ENCODE peak calls at places on chromosomes 3 and 15, in five cellular contexts. J, N, X, W and C are unnamed samples.
A peak's percentile ranks its signal among the peaks of the same experiment; 100 is the strongest.

GRCh38 chr15:87604857-87605446 is 651.6 kb downstream of the NTRK3 start:
- DNase-seq in N (peak; percentile 53), W (no peak), J (no peak), X (no peak), C (peak; percentile 26)

GRCh38 chr3:98240133-98240532 is 23.9 kb upstream of the OR5H6 start:
- DNase-seq in N (no peak), X (no peak), W (no peak), J (no peak), C (no peak)

GRCh38 chr15:75156306-75157215 is 45.1 kb upstream of the C15orf39 start:
- DNase-seq in J (no peak), X (no peak), N (peak; percentile 59), W (peak; percentile 61), C (no peak)

GRCh38 chr3:127078626-127079025 is 95.7 kb downstream of the PLXNA1 start:
- DNase-seq in X (no peak), N (no peak), W (no peak), J (no peak), C (no peak)

GRCh38 chr3:40237892-40238571 is 71.5 kb upstream of the EIF1B start:
- DNase-seq in J (peak; percentile 2), W (no peak), X (no peak), N (peak; percentile 57), C (peak; percentile 27)

GRCh38 chr15:52093167-52093538 is 19.4 kb downstream of the BCL2L10 start:
- DNase-seq in X (no peak), W (no peak), J (no peak), N (no peak), C (no peak)

GRCh38 chr3:46595819-46596218 is 16.5 kb upstream of the FAM240A start:
- DNase-seq in N (no peak), W (no peak), J (no peak), X (no peak), C (no peak)

GRCh38 chr15:91652610-91653207 is 200.8 kb upstream of the SLCO3A1 start:
- DNase-seq in W (no peak), N (no peak), J (no peak), X (no peak), C (no peak)

GRCh38 chr3:24682141-24682547 is 187.5 kb upstream of the THRB start:
- DNase-seq in W (no peak), N (no peak), J (no peak), X (peak; percentile 90), C (no peak)

GRCh38 chr15:29204356-29204755 is 65.3 kb downstream of the NSMCE3 start:
- DNase-seq in N (no peak), J (no peak), W (peak; percentile 14), X (no peak), C (no peak)

GRCh38 chr3:58751235-58751634 is 84.7 kb upstream of the FAM3D start:
- DNase-seq in J (no peak), N (no peak), W (no peak), X (no peak), C (no peak)

GRCh38 chr3:40827942-40828688 is 303.4 kb downstream of the ZNF621 start:
- DNase-seq in W (no peak), X (peak; percentile 60), J (no peak), N (no peak), C (no peak)

GRCh38 chr3:124263168-124263567 is 271.2 kb upstream of the ROPN1 start:
- DNase-seq in W (no peak), J (peak; percentile 97), N (no peak), X (peak; percentile 88), C (no peak)

GRCh38 chr3:170653801-170654200 is 67.9 kb upstream of the SLC7A14 start:
- DNase-seq in N (no peak), J (no peak), W (no peak), X (no peak), C (no peak)

GRCh38 chr3:180594631-180595348 is 7.2 kb upstream of the TTC14 start:
- DNase-seq in J (peak; percentile 59), W (no peak), N (no peak), X (peak; percentile 39), C (peak; percentile 8)

GRCh38 chr3:50607271-50608091 is 4.1 kb downstream of the CISH start:
- DNase-seq in X (no peak), J (no peak), W (no peak), N (no peak), C (no peak)

GRCh38 chr3:131591394-131591990 is 88.7 kb upstream of the MRPL3 start:
- DNase-seq in N (no peak), J (peak; percentile 36), W (no peak), X (peak; percentile 24), C (no peak)

GRCh38 chr15:23504003-23504402 is 57.0 kb upstream of the GOLGA6L2 start:
- DNase-seq in X (no peak), N (no peak), J (no peak), W (no peak), C (no peak)

GRCh38 chr3:43055393-43055792 is 50.5 kb downstream of the POMGNT2 start:
- DNase-seq in X (no peak), J (no peak), W (no peak), N (no peak), C (no peak)

GRCh38 chr3:119731545-119732343 is 28.9 kb downstream of the CFAP91 start:
- DNase-seq in W (no peak), X (peak; percentile 24), N (no peak), J (peak; percentile 30), C (peak; percentile 9)

GRCh38 chr15:23039917-23040281 is 530 bp upstream of the TUBGCP5 start:
- DNase-seq in X (no peak), N (no peak), W (no peak), J (no peak), C (no peak)

DNA sequence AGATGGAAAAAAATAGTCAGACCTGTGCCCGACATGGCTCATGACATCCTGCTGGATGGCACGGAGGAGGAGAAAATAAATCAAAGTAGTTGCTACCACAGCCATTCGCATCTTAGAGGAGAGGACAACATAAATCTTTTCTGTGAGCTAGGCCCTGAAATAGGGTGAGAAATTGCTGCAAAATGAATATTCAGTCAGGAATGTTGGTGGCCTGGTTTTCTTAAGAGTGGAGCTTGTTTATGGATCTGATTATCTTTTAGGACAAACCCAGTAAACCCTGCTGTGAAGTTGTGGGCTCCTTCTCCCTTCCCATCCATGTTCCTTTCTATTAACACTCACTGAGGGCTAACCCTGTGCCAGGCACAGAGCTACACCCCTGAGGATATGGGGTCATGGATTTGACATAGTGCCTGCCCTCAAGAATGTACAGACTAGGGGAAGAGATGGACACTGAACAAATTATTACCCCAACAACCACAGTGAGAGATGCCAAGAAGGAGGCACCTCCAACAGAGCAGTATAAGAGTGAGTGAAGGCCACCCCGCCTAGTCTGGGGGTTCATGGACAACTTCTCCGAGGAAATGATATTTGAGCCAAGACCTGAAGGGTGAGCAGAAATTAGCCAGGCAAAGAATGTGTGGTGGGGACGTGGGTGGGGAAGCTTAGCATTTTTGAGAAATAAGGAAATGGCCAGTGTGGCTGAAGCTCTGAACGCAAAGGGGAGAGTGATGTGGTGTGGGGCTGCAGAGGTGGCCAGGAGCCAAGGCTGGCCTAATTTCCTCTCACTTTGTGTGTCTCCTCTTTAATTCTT is 68.9 kb upstream of the ARL8B start:
- DNase-seq in W (no peak), X (peak; percentile 91), N (no peak), J (peak; percentile 49), C (no peak)
- H4K91ac ChIP-seq in W (no peak overlapping the region), X (peak overlapping the region; percentile 34), N (no peak overlapping the region), J (peak overlapping the region; percentile 30), C (no peak overlapping the region)

GRCh38 chr3:112351036-112351435 is 18.1 kb downstream of the CD200 start:
- DNase-seq in J (no peak), X (no peak), W (no peak), N (no peak), C (peak; percentile 29)
- H2AFZ ChIP-seq in J (no peak overlapping the region), X (no peak overlapping the region), W (no peak overlapping the region), N (no peak overlapping the region), C (no peak overlapping the region)

GRCh38 chr3:12986986-12987385 is 86.2 kb downstream of the IQSEC1 start:
- DNase-seq in J (no peak), X (no peak), W (no peak), N (no peak), C (no peak)

GRCh38 chr3:12985148-12985547 is 88.1 kb downstream of the IQSEC1 start:
- DNase-seq in X (no peak), W (no peak), J (no peak), N (no peak), C (no peak)

GRCh38 chr3:12986521-12986920 is 86.7 kb downstream of the IQSEC1 start:
- DNase-seq in W (no peak), X (no peak), J (no peak), N (no peak), C (no peak)

GRCh38 chr3:12987602-12988001 is 85.6 kb downstream of the IQSEC1 start:
- DNase-seq in W (no peak), N (no peak), J (no peak), X (no peak), C (no peak)

GRCh38 chr3:12986031-12986430 is 87.2 kb downstream of the IQSEC1 start:
- DNase-seq in N (no peak), J (no peak), W (no peak), X (no peak), C (no peak)
- H4K91ac ChIP-seq in N (no peak overlapping the region), J (no peak overlapping the region), W (no peak overlapping the region), X (peak overlapping the region; percentile 56), C (no peak overlapping the region)

DNA sequence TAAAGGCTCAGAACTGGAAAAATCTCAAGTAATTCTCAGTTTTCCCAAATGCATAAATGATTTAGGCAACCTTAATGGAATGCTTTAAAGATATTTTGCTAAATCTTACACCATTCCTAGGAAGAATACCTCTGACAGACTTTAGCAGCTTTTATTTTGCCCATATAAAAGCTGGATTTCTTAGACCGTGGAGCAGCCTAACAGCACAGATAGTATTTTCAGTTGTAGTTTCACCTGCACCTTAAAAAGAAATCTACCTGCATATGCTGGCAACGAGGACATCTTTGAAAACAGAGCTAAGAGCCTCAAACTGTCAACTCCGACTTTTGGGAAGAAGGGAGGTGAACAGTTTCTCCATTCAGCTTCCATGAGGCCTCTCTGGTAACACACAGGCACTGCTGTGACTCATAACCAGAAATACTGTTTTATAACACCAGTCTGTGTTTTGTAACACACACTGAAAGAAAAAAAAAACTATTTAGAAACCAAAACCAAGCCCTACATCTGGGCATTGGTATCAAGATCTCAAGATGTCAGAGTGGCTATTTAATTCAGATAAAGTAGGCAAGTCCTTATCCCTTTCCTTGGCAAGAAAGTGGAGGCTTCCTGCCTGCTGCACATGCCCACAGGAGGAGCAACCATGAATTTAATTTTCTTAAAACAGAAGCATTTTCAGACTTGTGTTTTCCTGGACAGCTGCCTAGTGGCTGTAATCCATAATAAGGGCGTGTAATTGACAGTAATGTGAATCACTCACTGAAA is 181.5 kb upstream of the ICE2 start:
- DNase-seq in X (peak; percentile 85), N (no peak), W (no peak), J (peak; percentile 73), C (no peak)
- H2AFZ ChIP-seq in X (no peak overlapping the region), N (no peak overlapping the region), W (no peak overlapping the region), J (no peak overlapping the region), C (no peak overlapping the region)